ENCODE peak calls at places on chromosomes 12 and 14, in seven cellular contexts. V is H9, A is tibial artery, R is left ventricle myocardium inferior, O is psoas muscle, H is HCT116, M is aorta. P is an unnamed sample. For H3K4me1, the result is how much of the 10 kb centered on the place peaks cover.

GRCh38 chr14:100341301-100342031 is 18.3 kb downstream of the SLC25A47 start:
- DNase-seq in V (no peak), R (no peak), O (no peak), H (no peak), M (peak), A (peak), P (peak)

GRCh38 chr12:81819991-81820633 is 61.0 kb upstream of the PPFIA2 start:
- DNase-seq in O (no peak), A (no peak), V (no peak), M (no peak), H (no peak), R (no peak), P (no peak)

GRCh38 chr14:77265561-77266335 is 5.3 kb downstream of the NGB start:
- DNase-seq in A (no peak), M (no peak), O (no peak), H (no peak), R (no peak), V (no peak), P (no peak)

GRCh38 chr12:49276304-49277290 is 11.7 kb downstream of the TUBA1C start:
- DNase-seq in V (no peak), M (peak), O (no peak), R (no peak), H (no peak), A (no peak), P (no peak)

GRCh38 chr14:59325906-59326305 is 137.4 kb downstream of the DAAM1 start:
- DNase-seq in V (no peak), H (no peak), O (no peak), M (no peak), R (no peak), A (peak), P (no peak)

GRCh38 chr12:62606654-62607053 is 140.0 kb downstream of the MON2 start:
- DNase-seq in V (no peak), H (no peak), A (no peak), O (no peak), M (no peak), R (no peak), P (no peak)

GRCh38 chr14:80584638-80585505 is 356.7 kb downstream of the CEP128 start:
- DNase-seq in R (no peak), O (no peak), V (no peak), A (no peak), H (peak), M (no peak), P (peak)

GRCh38 chr12:53955776-53956250 is 1.1 kb downstream of the HOXC12 start:
- DNase-seq in R (no peak), M (no peak), V (no peak), O (no peak), H (no peak), A (no peak), P (no peak)

GRCh38 chr14:96734076-96734622 is 63.0 kb upstream of the VRK1 start:
- DNase-seq in R (no peak), O (no peak), A (no peak), V (no peak), M (peak), H (no peak), P (no peak)

GRCh38 chr14:86055512-86055911 is 525.6 kb downstream of the FLRT2 start:
- DNase-seq in M (no peak), A (no peak), V (no peak), R (no peak), H (no peak), O (no peak), P (peak)

GRCh38 chr12:90905691-90906370 is 49.1 kb downstream of the CCER1 start:
- DNase-seq in H (no peak), V (no peak), O (no peak), R (no peak), A (no peak), M (no peak), P (no peak)

GRCh38 chr14:53953828-53954550 is 2.6 kb downstream of the BMP4 start:
- DNase-seq in A (peak), O (peak), M (peak), V (peak), R (peak), H (no peak), P (peak)

GRCh38 chr12:3432868-3433267 is 58.1 kb upstream of the PRMT8 start:
- DNase-seq in R (no peak), O (no peak), A (no peak), M (no peak), H (no peak), V (peak), P (no peak)

GRCh38 chr12:43655586-43655985 is 103.0 kb downstream of the PUS7L start:
- DNase-seq in M (no peak), V (no peak), H (no peak), O (no peak), R (no peak), A (no peak), P (no peak)

GRCh38 chr14:90553298-90553920 is 156.6 kb downstream of the CALM1 start:
- DNase-seq in O (no peak), V (no peak), A (no peak), R (no peak), H (no peak), M (peak), P (no peak)

GRCh38 chr12:6764011-6764828 is 1.9 kb upstream of the PTMS start:
- DNase-seq in O (peak), A (peak), V (peak), H (peak), M (peak), R (peak), P (peak)

GRCh38 chr14:31194661-31195060 is 12.9 kb downstream of the HECTD1 start:
- DNase-seq in V (no peak), H (no peak), M (no peak), A (no peak), R (no peak), O (no peak), P (no peak)

GRCh38 chr12:63420206-63420644 is 248.1 kb downstream of the DPY19L2 start:
- DNase-seq in V (peak), A (no peak), M (no peak), H (peak), R (peak), O (no peak), P (peak)

GRCh38 chr14:43155924-43156323 is 1351.2 kb downstream of the FSCB start:
- DNase-seq in H (no peak), O (no peak), V (no peak), M (no peak), R (no peak), A (no peak), P (no peak)

GRCh38 chr14:34223302-34224150 is 238.5 kb downstream of the SPTSSA start:
- DNase-seq in V (no peak), A (no peak), R (no peak), H (no peak), O (no peak), M (no peak), P (no peak)

GRCh38 chr12:48454675-48455074 is 17.7 kb upstream of the ANP32D start:
- DNase-seq in V (no peak), O (no peak), A (no peak), R (no peak), M (no peak), H (peak), P (peak)

GRCh38 chr14:53841109-53842099 is 115.2 kb downstream of the BMP4 start:
- DNase-seq in H (no peak), R (no peak), A (no peak), O (no peak), M (no peak), V (no peak), P (no peak)

GRCh38 chr12:114829833-114830232 is 145.9 kb upstream of the TBX3 start:
- DNase-seq in H (no peak), V (no peak), R (no peak), A (no peak), O (no peak), M (no peak), P (no peak)

GRCh38 chr12:90801776-90802175 is 153.2 kb downstream of the CCER1 start:
- DNase-seq in V (no peak), M (no peak), R (no peak), H (no peak), A (no peak), O (no peak), P (no peak)

GRCh38 chr12:105385141-105385540 is 54.6 kb downstream of the C12orf75 start:
- DNase-seq in V (no peak), H (no peak), R (no peak), M (no peak), O (no peak), A (no peak), P (no peak)

GRCh38 chr12:42450248-42450647 is 124.3 kb downstream of the PPHLN1 start:
- DNase-seq in V (no peak), R (no peak), A (no peak), M (no peak), H (no peak), O (peak), P (no peak)

GRCh38 chr14:104140463-104141331 is 2.3 kb downstream of the KIF26A start:
- DNase-seq in A (no peak), O (peak), R (no peak), M (peak), V (peak), H (no peak), P (no peak)

GRCh38 chr14:75417674-75418073 is 10.1 kb upstream of the JDP2 start:
- DNase-seq in M (no peak), A (no peak), H (no peak), R (no peak), V (no peak), O (no peak), P (no peak)

GRCh38 chr14:63204407-63205280 is at the start of gene RHOJ:
- DNase-seq in H (no peak), A (peak), V (peak), M (peak), R (peak), O (peak), P (no peak)

GRCh38 chr12:21848192-21848591 is 73.7 kb upstream of the KCNJ8 start:
- DNase-seq in O (no peak), A (no peak), M (no peak), H (no peak), V (no peak), R (no peak), P (no peak)

GRCh38 chr12:6278439-6279255 is 31.8 kb upstream of the PLEKHG6 start:
- DNase-seq in R (peak), V (peak), H (no peak), M (peak), O (peak), A (peak), P (peak)

GRCh38 chr12:93167841-93168492 is 209.8 kb upstream of the NUDT4 start:
- DNase-seq in A (no peak), O (no peak), R (no peak), H (no peak), M (no peak), V (peak), P (no peak)

GRCh38 chr14:44657688-44658388 is 150.8 kb upstream of the FSCB start:
- DNase-seq in V (no peak), A (no peak), M (no peak), O (no peak), H (no peak), R (no peak), P (no peak)

GRCh38 chr14:101216725-101217463 is 313.4 kb upstream of the RTL1 start:
- DNase-seq in H (no peak), O (no peak), V (no peak), M (peak), R (no peak), A (no peak), P (no peak)

GRCh38 chr12:102596016-102596415 is 115.7 kb upstream of the IGF1 start:
- DNase-seq in O (no peak), V (no peak), A (no peak), R (no peak), H (no peak), M (no peak), P (no peak)

GRCh38 chr12:123787466-123787865 is 25.4 kb downstream of the DNAH10 start:
- DNase-seq in H (no peak), O (no peak), R (no peak), A (no peak), M (no peak), V (no peak), P (no peak)

GRCh38 chr12:123794027-123794426 is 31.9 kb downstream of the DNAH10 start:
- DNase-seq in O (no peak), A (no peak), V (no peak), H (no peak), M (no peak), R (no peak), P (no peak)

GRCh38 chr12:123788541-123788940 is 26.4 kb downstream of the DNAH10 start:
- DNase-seq in O (no peak), R (no peak), M (no peak), H (no peak), A (no peak), V (no peak), P (no peak)

DNA sequence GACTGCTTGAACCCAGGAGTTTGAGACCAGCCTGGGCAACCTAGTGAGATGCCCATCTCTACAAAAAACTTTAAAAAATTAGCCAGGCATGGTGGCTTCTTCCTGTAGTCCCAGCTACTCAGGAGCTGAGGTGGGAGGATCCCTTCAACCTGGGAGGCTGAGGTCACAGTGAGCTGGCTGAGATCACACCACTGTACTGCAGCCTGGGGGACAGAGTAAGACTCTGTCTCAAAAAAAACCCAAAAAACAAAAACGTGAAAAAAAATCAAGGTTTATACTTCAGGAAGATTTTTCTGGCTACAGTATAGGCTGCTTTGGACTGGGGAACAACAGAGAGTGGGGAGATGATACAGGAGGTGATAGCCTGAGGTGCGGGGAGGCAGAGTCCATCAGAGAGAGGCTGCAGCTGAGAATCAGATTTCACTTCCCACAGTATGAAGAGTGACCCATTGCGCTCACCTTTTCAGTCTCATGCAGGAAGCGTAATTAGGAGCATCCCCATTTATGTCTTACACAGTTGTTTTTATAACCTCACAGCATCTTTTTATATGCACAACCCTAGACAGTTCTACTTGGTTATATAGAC is 28.9 kb downstream of the DNAH10 start:
- DNase-seq in H (no peak), O (no peak), V (no peak), R (no peak), M (no peak), A (no peak), P (no peak)
- H3K4me1 ChIP-seq in H (under half), O (under half), V (under half), R (under half), M (under half), A (under half), P (under half)

GRCh38 chr12:65306229-65306602 is 27.7 kb downstream of the MSRB3 start:
- DNase-seq in H (no peak), V (no peak), M (no peak), O (no peak), A (no peak), R (no peak), P (no peak)
- H3K4me1 ChIP-seq in H (under half), V (under half), M (under half), O (under half), A (under half), R (half or more), P (under half)

DNA sequence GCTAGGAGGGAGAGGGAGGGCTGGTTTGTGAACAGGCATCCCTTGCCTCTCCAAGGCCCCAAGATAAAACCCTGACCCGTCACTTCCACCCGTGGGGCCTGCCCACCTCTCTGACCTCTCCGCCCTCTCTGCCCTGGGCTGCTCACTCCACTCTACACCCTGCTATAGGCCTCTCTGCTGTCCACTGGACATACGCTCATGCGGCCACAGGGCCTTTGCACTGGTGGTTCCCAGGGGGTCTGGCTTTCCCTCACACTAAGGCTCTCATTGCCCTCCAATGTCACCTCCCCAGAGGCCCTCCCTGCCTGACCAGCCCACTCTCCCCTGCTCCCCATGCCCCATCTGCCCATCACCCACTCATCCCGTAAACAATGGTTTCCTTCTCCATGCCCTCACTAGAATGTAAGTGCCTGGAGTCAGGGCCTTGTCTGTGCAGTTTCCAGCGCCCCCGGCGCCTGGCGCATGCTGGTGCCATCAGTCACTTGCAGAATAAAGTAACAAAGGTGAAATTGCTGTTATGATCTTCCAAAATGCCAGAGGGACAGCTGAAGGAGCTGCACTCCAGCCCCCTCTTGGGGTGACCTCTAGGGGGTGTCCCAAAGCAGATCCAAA is 73.6 kb downstream of the RFLNA start:
- DNase-seq in M (no peak), O (no peak), R (no peak), H (no peak), A (no peak), V (no peak), P (no peak)
- H3K4me1 ChIP-seq in M (under half), O (half or more), R (half or more), H (under half), A (under half), V (under half), P (half or more)

GRCh38 chr12:85441740-85442139 is 161.7 kb downstream of the ALX1 start:
- DNase-seq in O (no peak), H (peak), R (no peak), V (no peak), M (no peak), A (no peak), P (peak)

GRCh38 chr12:85445060-85445938 is 165.3 kb downstream of the ALX1 start:
- DNase-seq in A (no peak), H (no peak), R (no peak), O (no peak), V (no peak), M (no peak), P (no peak)

GRCh38 chr12:85441025-85441424 is 161.0 kb downstream of the ALX1 start:
- DNase-seq in A (no peak), H (no peak), O (no peak), R (no peak), M (no peak), V (no peak), P (no peak)

DNA sequence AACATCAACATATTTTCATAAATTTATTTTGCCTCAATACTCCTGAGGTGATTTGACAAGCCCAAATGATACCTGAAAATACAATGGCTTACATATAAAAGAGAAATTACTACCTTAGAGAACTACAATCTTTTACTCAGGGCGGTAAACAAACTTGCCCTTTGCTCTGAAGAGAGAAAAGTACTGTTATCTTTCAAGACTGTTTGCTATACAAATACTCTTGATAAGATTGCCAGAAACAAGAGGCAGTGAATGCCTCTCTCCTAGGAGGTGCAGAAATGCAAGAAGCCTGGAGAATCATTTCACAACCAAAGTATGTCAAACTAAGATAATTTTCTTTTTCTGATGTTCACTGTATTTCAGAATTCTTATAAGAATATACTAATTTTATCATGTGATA is 160.3 kb downstream of the ALX1 start:
- DNase-seq in O (no peak), R (no peak), V (no peak), A (no peak), M (no peak), H (no peak), P (no peak)
- H3K4me1 ChIP-seq in O (under half), R (under half), V (under half), A (under half), M (under half), H (under half), P (under half)

GRCh38 chr12:83619973-83620372 is 933.3 kb downstream of the TMTC2 start:
- DNase-seq in M (no peak), A (no peak), R (no peak), H (no peak), O (no peak), V (no peak), P (no peak)
- H3K4me1 ChIP-seq in M (under half), A (under half), R (under half), H (under half), O (under half), V (under half), P (under half)

GRCh38 chr12:52027085-52027843 is 20.5 kb downstream of the TAMALIN start:
- DNase-seq in O (peak), V (no peak), R (peak), M (no peak), H (no peak), A (no peak), P (no peak)

GRCh38 chr12:52023976-52024688 is 17.4 kb downstream of the TAMALIN start:
- DNase-seq in H (no peak), M (no peak), O (no peak), A (no peak), R (no peak), V (no peak), P (no peak)

GRCh38 chr12:52023182-52023975 is 16.6 kb downstream of the TAMALIN start:
- DNase-seq in V (peak), O (peak), H (peak), M (peak), R (peak), A (peak), P (peak)

GRCh38 chr12:52026267-52026666 is 19.5 kb downstream of the TAMALIN start:
- DNase-seq in V (no peak), H (no peak), O (no peak), A (no peak), R (no peak), M (no peak), P (no peak)

GRCh38 chr12:52025301-52026172 is 18.8 kb downstream of the TAMALIN start:
- DNase-seq in A (peak), V (peak), M (peak), O (peak), R (peak), H (peak), P (peak)
- H3K4me1 ChIP-seq in A (under half), V (under half), M (under half), O (under half), R (half or more), H (under half), P (under half)

GRCh38 chr14:99065551-99065950 is 206.4 kb downstream of the BCL11B start:
- DNase-seq in R (no peak), V (no peak), H (no peak), M (no peak), A (no peak), O (no peak), P (no peak)

GRCh38 chr14:99062772-99063418 is 209.1 kb downstream of the BCL11B start:
- DNase-seq in O (no peak), R (no peak), M (no peak), A (no peak), V (no peak), H (no peak), P (no peak)

GRCh38 chr14:99064262-99064954 is 207.6 kb downstream of the BCL11B start:
- DNase-seq in R (no peak), M (no peak), A (no peak), V (peak), H (no peak), O (no peak), P (no peak)

GRCh38 chr14:99063620-99064225 is 208.3 kb downstream of the BCL11B start:
- DNase-seq in R (no peak), O (no peak), H (no peak), A (no peak), V (peak), M (no peak), P (no peak)

DNA sequence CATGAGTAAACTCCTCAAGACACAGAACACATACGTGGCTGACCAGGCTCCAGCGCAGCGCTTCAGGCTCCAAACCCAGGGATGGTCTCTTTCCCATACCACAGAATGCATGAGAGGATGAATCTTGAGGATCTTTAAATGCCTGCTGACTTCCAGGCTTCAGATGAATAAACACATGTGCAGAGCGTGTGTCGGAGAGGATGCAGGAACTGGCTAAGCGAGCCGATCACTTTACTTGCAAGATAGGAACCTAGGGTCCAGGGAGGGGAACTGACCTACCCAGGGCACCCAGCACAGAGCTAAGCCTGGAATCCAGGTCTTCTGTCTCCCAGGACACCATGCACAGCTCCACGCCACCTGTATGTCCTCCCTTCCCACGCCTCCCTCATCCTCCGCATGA is 209.8 kb downstream of the BCL11B start:
- DNase-seq in R (no peak), O (no peak), V (peak), A (no peak), M (no peak), H (no peak), P (no peak)
- H3K4me1 ChIP-seq in R (under half), O (under half), V (under half), A (under half), M (under half), H (under half), P (under half)

P was measured in A549.